ENCODE peak calls at places on chromosomes 4 and X, in eight cellular contexts. B is activated CD4-positive, alpha-beta T cell treated with anti-CD3 and anti-CD28 coated beads, Interleukin-2, amount 50 U/mL, for 1 hour; G is gastrocnemius medialis; K is activated T-helper 1 cell treated with anti-CD3 and anti-CD28 coated beads, Interleukin-2, amount 50 U/mL, for 16 hours; Q is adipocyte; W is posterior cingulate gyrus; C is stimulated activated CD8-positive, alpha-beta memory T cell treated with anti-CD3 and anti-CD28 coated beads, Interleukin-4, amount 100 ng/mL, for 4 hours; R is islet precursor cell. O is an unnamed sample.

GRCh38 chrX:22063284-22063683 is 31.2 kb downstream of the PHEX start:
- DNase-seq in B (no peak), G (no peak), K (no peak), Q (no peak), W (no peak), C (no peak), R (peak; percentile 52), O (no peak)

GRCh38 chr4:106365613-106366012 is 3.0 kb downstream of the GIMD1 start:
- DNase-seq in B (no peak), G (no peak), K (no peak), Q (peak; percentile 90), W (no peak), C (no peak), R (no peak), O (peak; percentile 93)

GRCh38 chrX:40154853-40155616 is 57.3 kb upstream of the BCOR start:
- DNase-seq in B (no peak), G (peak; percentile 63), K (no peak), Q (peak; percentile 51), W (no peak), C (no peak), R (peak; percentile 90), O (peak; percentile 69)

GRCh38 chr4:83651846-83652245 is 115.9 kb downstream of the GPAT3 start:
- DNase-seq in B (no peak), G (no peak), K (no peak), Q (no peak), W (no peak), C (no peak), R (no peak), O (no peak)

GRCh38 chr4:17817027-17817426 is 6.2 kb downstream of the NCAPG start:
- DNase-seq in B (no peak), G (no peak), K (no peak), Q (peak; percentile 88), W (no peak), C (no peak), R (no peak), O (peak; percentile 76)

GRCh38 chrX:104430720-104431119 is 135.3 kb upstream of the IL1RAPL2 start:
- DNase-seq in B (no peak), G (no peak), K (no peak), Q (no peak), W (no peak), C (no peak), R (no peak), O (no peak)

GRCh38 chrX:38985375-38985774 is 184.1 kb downstream of the MID1IP1 start:
- DNase-seq in B (no peak), G (no peak), K (no peak), Q (peak; percentile 48), W (no peak), C (no peak), R (no peak), O (peak; percentile 20)

GRCh38 chr4:4488405-4489404 is 53.1 kb downstream of the STX18 start:
- DNase-seq in B (peak; percentile 68), G (no peak), K (peak; percentile 50), Q (peak; percentile 91), W (peak; percentile 74), C (peak; percentile 32), R (peak; percentile 82), O (peak; percentile 80)

GRCh38 chrX:68686684-68687045 is 39.2 kb downstream of the STARD8 start:
- DNase-seq in B (no peak), G (no peak), K (no peak), Q (no peak), W (no peak), C (no peak), R (no peak), O (peak; percentile 41)

GRCh38 chrX:40098264-40099045 is 697 bp upstream of the BCOR start:
- DNase-seq in B (peak; percentile 51), G (no peak), K (no peak), Q (peak; percentile 64), W (no peak), C (peak; percentile 43), R (peak; percentile 84), O (peak; percentile 67)

GRCh38 chr4:1998296-1998695 is 10.5 kb downstream of the NELFA start:
- DNase-seq in B (no peak), G (no peak), K (no peak), Q (no peak), W (no peak), C (no peak), R (no peak), O (no peak)

GRCh38 chr4:72714482-72715279 is 145.7 kb upstream of the ADAMTS3 start:
- DNase-seq in B (no peak), G (no peak), K (no peak), Q (no peak), W (no peak), C (no peak), R (no peak), O (no peak)

GRCh38 chrX:110397904-110398303 is 39.3 kb downstream of the RTL9 start:
- DNase-seq in B (no peak), G (no peak), K (no peak), Q (no peak), W (no peak), C (no peak), R (no peak), O (no peak)

GRCh38 chr4:42750091-42750490 is 93.2 kb upstream of the ATP8A1 start:
- DNase-seq in B (peak; percentile 9), G (no peak), K (no peak), Q (no peak), W (peak; percentile 38), C (no peak), R (no peak), O (no peak)

GRCh38 chr4:156686120-156686519 is 285.5 kb downstream of the PDGFC start:
- DNase-seq in B (no peak), G (no peak), K (no peak), Q (peak; percentile 95), W (no peak), C (no peak), R (no peak), O (peak; percentile 97)

GRCh38 chrX:16578218-16578617 is 71.7 kb upstream of the S100G start:
- DNase-seq in B (no peak), G (no peak), K (no peak), Q (no peak), W (no peak), C (no peak), R (no peak), O (peak; percentile 64)

GRCh38 chr4:151921811-151922210 is 161.0 kb upstream of the GATB start:
- DNase-seq in B (no peak), G (no peak), K (no peak), Q (peak; percentile 13), W (no peak), C (no peak), R (no peak), O (peak; percentile 85)

GRCh38 chr4:53784112-53784511 is 192.8 kb upstream of the LNX1 start:
- DNase-seq in B (no peak), G (no peak), K (no peak), Q (no peak), W (no peak), C (no peak), R (no peak), O (no peak)

GRCh38 chrX:102712216-102712966 is at the start of gene GPRASP2:
- DNase-seq in B (no peak), G (no peak), K (no peak), Q (peak; percentile 55), W (peak; percentile 48), C (no peak), R (peak; percentile 58), O (peak; percentile 39)

GRCh38 chrX:133287860-133288259 is 69.7 kb upstream of the TFDP3 start:
- DNase-seq in B (no peak), G (no peak), K (no peak), Q (no peak), W (no peak), C (no peak), R (no peak), O (no peak)

GRCh38 chr4:3766791-3767561 is 791 bp downstream of the ADRA2C start:
- DNase-seq in B (no peak), G (no peak), K (no peak), Q (no peak), W (no peak), C (no peak), R (peak; percentile 79), O (peak; percentile 12)

GRCh38 chr4:41140410-41140809 is 73.9 kb downstream of the APBB2 start:
- DNase-seq in B (no peak), G (no peak), K (no peak), Q (no peak), W (no peak), C (no peak), R (peak; percentile 35), O (no peak)

GRCh38 chr4:190121759-190122158 is 51.8 kb upstream of the DUX4 start:
- DNase-seq in B (no peak), G (no peak), K (no peak), Q (no peak), W (no peak), C (no peak), R (peak; percentile 45), O (no peak)

GRCh38 chrX:153460826-153461225 is 9.6 kb downstream of the HAUS7 start:
- DNase-seq in B (peak; percentile 53), G (no peak), K (no peak), Q (peak; percentile 64), W (peak; percentile 52), C (no peak), R (peak; percentile 76), O (peak; percentile 52)

GRCh38 chr4:165088366-165088765 is 24.3 kb downstream of the TMEM192 start:
- DNase-seq in B (no peak), G (no peak), K (no peak), Q (no peak), W (no peak), C (no peak), R (no peak), O (no peak)

GRCh38 chr4:2330119-2331042 is 68.5 kb upstream of the MXD4 start:
- DNase-seq in B (no peak), G (no peak), K (no peak), Q (peak; percentile 92), W (no peak), C (no peak), R (no peak), O (peak; percentile 95)

GRCh38 chr4:152032722-152033131 is 271.9 kb upstream of the GATB start:
- DNase-seq in B (no peak), G (peak; percentile 11), K (no peak), Q (peak; percentile 63), W (no peak), C (no peak), R (no peak), O (peak; percentile 85)

GRCh38 chrX:2690856-2691542 is at the start of gene CD99:
- DNase-seq in B (peak; percentile 89), G (peak; percentile 84), K (peak; percentile 86), Q (peak; percentile 92), W (peak; percentile 58), C (peak; percentile 91), R (peak; percentile 97), O (peak; percentile 92)

GRCh38 chr4:7556558-7556957 is 121.8 kb upstream of the PSAPL1 start:
- DNase-seq in B (no peak), G (no peak), K (no peak), Q (no peak), W (no peak), C (no peak), R (no peak), O (no peak)

GRCh38 chr4:10611673-10612072 is 72.9 kb downstream of the CLNK start:
- DNase-seq in B (no peak), G (no peak), K (no peak), Q (peak; percentile 84), W (no peak), C (no peak), R (peak; percentile 98), O (peak; percentile 96)

GRCh38 chr4:7417639-7418038 is 17.1 kb downstream of the PSAPL1 start:
- DNase-seq in B (no peak), G (no peak), K (no peak), Q (no peak), W (no peak), C (no peak), R (no peak), O (no peak)

GRCh38 chr4:25810815-25811690 is 51.7 kb downstream of the SEL1L3 start:
- DNase-seq in B (no peak), G (no peak), K (no peak), Q (no peak), W (no peak), C (no peak), R (no peak), O (peak; percentile 65)

GRCh38 chr4:74934016-74934821 is 1.3 kb downstream of the PARM1 start:
- DNase-seq in B (no peak), G (peak; percentile 10), K (no peak), Q (peak; percentile 52), W (peak; percentile 24), C (no peak), R (peak; percentile 58), O (peak; percentile 15)

GRCh38 chr4:78634011-78634664 is 82.6 kb downstream of the ANXA3 start:
- DNase-seq in B (no peak), G (no peak), K (no peak), Q (no peak), W (peak; percentile 34), C (no peak), R (no peak), O (peak; percentile 51)

O was measured in EH.